ENCODE peak calls at places on chromosomes 4 and X, in seven cellular contexts. B is HCT116; G is lower lobe of right lung; N is CD4-positive, alpha-beta T cell; X is heart right ventricle; O is body of pancreas; P is neural progenitor cell. Q is an unnamed sample.
A peak's percentile ranks its signal among the peaks of the same experiment; 100 is the strongest.

GRCh38 chr4:44186850-44187246 is 261.8 kb downstream of the KCTD8 start:
- DNase-seq in B (no peak), G (no peak), N (no peak), X (no peak), O (no peak), P (no peak), Q (no peak)

GRCh38 chrX:98795636-98796035 is 1614.4 kb downstream of the PCDH19 start:
- DNase-seq in B (no peak), G (no peak), N (no peak), X (no peak), O (no peak), P (no peak), Q (no peak)

GRCh38 chrX:133649659-133650058 is 234.4 kb upstream of the GPC4 start:
- DNase-seq in B (no peak), G (no peak), N (no peak), X (no peak), O (no peak), P (peak; percentile 87), Q (no peak)

GRCh38 chr4:154189346-154189745 is 302.3 kb downstream of the DCHS2 start:
- DNase-seq in B (no peak), G (no peak), N (no peak), X (no peak), O (no peak), P (no peak), Q (no peak)

GRCh38 chrX:81957900-81958545 is 756.1 kb downstream of the SH3BGRL start:
- DNase-seq in B (no peak), G (no peak), N (no peak), X (no peak), O (no peak), P (peak; percentile 26), Q (no peak)

GRCh38 chr4:144340931-144341330 is 200.4 kb upstream of the GYPA start:
- DNase-seq in B (no peak), G (no peak), N (no peak), X (no peak), O (no peak), P (no peak), Q (no peak)

GRCh38 chrX:140507223-140507981 is 2.5 kb upstream of the SOX3 start:
- DNase-seq in B (no peak), G (no peak), N (no peak), X (no peak), O (no peak), P (peak; percentile 44), Q (no peak)

GRCh38 chr4:116070283-116070682 is 956.9 kb upstream of the NDST4 start:
- DNase-seq in B (no peak), G (no peak), N (no peak), X (no peak), O (no peak), P (no peak), Q (no peak)

GRCh38 chrX:12721042-12721441 is 70.2 kb upstream of the PRPS2 start:
- DNase-seq in B (no peak), G (no peak), N (no peak), X (no peak), O (no peak), P (peak; percentile 53), Q (no peak)

GRCh38 chr4:20615492-20616136 is 84.6 kb upstream of the PACRGL start:
- DNase-seq in B (peak; percentile 27), G (no peak), N (no peak), X (no peak), O (no peak), P (no peak), Q (no peak)

GRCh38 chr4:101515566-101515965 is 168.2 kb upstream of the PPP3CA start:
- DNase-seq in B (no peak), G (no peak), N (no peak), X (no peak), O (no peak), P (no peak), Q (no peak)

GRCh38 chr4:57190651-57191481 is 80.7 kb upstream of the IGFBP7 start:
- DNase-seq in B (peak; percentile 35), G (no peak), N (no peak), X (no peak), O (peak; percentile 27), P (peak; percentile 64), Q (peak; percentile 85)

GRCh38 chr4:2384245-2384644 is 34.2 kb downstream of the ZFYVE28 start:
- DNase-seq in B (no peak), G (no peak), N (no peak), X (no peak), O (no peak), P (peak; percentile 49), Q (no peak)

GRCh38 chrX:118603981-118604380 is 108.4 kb downstream of the DOCK11 start:
- DNase-seq in B (peak; percentile 46), G (no peak), N (peak; percentile 16), X (peak; percentile 33), O (peak; percentile 61), P (peak; percentile 64), Q (peak; percentile 35)

GRCh38 chr4:78863991-78864390 is 75.2 kb downstream of the PAQR3 start:
- DNase-seq in B (no peak), G (no peak), N (no peak), X (no peak), O (no peak), P (no peak), Q (no peak)

GRCh38 chrX:134949271-134949670 is 41.5 kb upstream of the SMIM10 start:
- DNase-seq in B (peak; percentile 62), G (no peak), N (no peak), X (no peak), O (no peak), P (no peak), Q (no peak)

GRCh38 chrX:29762006-29762405 is 453.4 kb upstream of the MAGEB2 start:
- DNase-seq in B (no peak), G (no peak), N (no peak), X (no peak), O (no peak), P (peak; percentile 6), Q (no peak)
- H3K27ac ChIP-seq in B (no peak overlapping the region), G (no peak overlapping the region), N (no peak overlapping the region), X (no peak overlapping the region), O (no peak overlapping the region), P (no peak overlapping the region), Q (no peak overlapping the region)

GRCh38 chrX:110449312-110449711 is 90.7 kb downstream of the RTL9 start:
- DNase-seq in B (no peak), G (no peak), N (no peak), X (no peak), O (no peak), P (no peak), Q (no peak)

GRCh38 chrX:110442631-110443030 is 84.0 kb downstream of the RTL9 start:
- DNase-seq in B (no peak), G (no peak), N (no peak), X (no peak), O (peak; percentile 65), P (peak; percentile 58), Q (peak; percentile 31)

GRCh38 chrX:110450050-110450449 is 91.4 kb downstream of the RTL9 start:
- DNase-seq in B (peak; percentile 29), G (peak; percentile 61), N (peak; percentile 13), X (peak; percentile 58), O (peak; percentile 90), P (peak; percentile 86), Q (peak; percentile 75)

GRCh38 chrX:110444996-110445395 is 86.3 kb downstream of the RTL9 start:
- DNase-seq in B (no peak), G (no peak), N (no peak), X (no peak), O (no peak), P (no peak), Q (no peak)

DNA sequence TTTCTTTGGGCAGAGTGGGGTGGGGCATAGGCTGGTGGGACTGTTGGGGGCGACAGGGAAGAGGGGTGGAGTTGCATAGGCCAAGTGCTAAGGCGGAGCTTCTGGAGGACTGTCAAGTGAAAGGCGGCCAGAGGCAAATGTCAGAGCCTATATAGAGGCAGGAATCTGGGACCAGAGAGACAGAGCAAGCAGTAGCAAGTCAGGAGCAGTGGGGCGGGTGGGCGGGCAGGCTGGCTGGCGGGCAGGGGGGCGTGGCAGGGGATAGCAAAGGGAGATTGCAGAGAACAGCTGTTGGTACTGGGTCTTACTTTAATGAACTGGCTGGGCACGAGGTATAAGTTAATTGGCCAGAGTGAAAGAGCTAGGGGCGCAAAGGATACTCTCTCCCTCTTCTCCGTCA is 89.8 kb downstream of the RTL9 start:
- DNase-seq in B (no peak), G (no peak), N (no peak), X (no peak), O (no peak), P (no peak), Q (no peak)
- H3K27me3 ChIP-seq in B (peaks cover 28% of the 10 kb centered on the region), G (no peaks in the 10 kb centered on the region), N (no peaks in the 10 kb centered on the region), X (no peaks in the 10 kb centered on the region), O (no peaks in the 10 kb centered on the region), P (no peaks in the 10 kb centered on the region), Q (peaks cover 87% of the 10 kb centered on the region)

GRCh38 chr4:185013715-185014114 is 4.6 kb upstream of the HELT start:
- DNase-seq in B (no peak), G (no peak), N (no peak), X (no peak), O (no peak), P (no peak), Q (no peak)

GRCh38 chr4:185016946-185017797 is 1.1 kb upstream of the HELT start:
- DNase-seq in B (no peak), G (no peak), N (no peak), X (no peak), O (no peak), P (peak; percentile 77), Q (no peak)

GRCh38 chr4:185016101-185016940 is 2.0 kb upstream of the HELT start:
- DNase-seq in B (no peak), G (no peak), N (no peak), X (no peak), O (no peak), P (peak; percentile 65), Q (no peak)

GRCh38 chr4:185017964-185018772 is at the start of gene HELT:
- DNase-seq in B (no peak), G (no peak), N (no peak), X (no peak), O (no peak), P (peak; percentile 61), Q (peak; percentile 74)

DNA sequence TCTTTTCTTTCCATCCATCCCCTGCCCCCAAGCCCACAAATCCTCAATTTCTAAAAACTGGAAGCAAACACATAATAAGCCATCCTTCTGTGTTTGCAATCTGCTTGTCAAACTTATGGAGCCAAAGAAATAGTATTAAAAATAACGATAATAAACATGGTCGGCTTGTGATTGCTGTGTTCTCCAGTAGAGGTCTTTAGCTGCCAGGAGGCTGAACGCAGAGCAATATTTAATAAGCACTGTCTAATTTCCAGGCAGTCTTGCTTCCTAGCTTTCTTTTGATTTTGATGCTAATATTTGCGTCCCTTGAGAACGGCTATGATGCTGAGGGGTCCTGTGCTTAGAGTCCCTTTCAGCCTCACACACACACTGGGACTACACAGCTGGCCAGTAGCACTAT is 3.2 kb upstream of the HELT start:
- DNase-seq in B (no peak), G (no peak), N (no peak), X (no peak), O (no peak), P (no peak), Q (no peak)
- TF ChIP-seq CTCF in B (no peak), G (no peak), N (no peak), X (no peak), O (no peak), P (no peak), Q (no peak)

DNA sequence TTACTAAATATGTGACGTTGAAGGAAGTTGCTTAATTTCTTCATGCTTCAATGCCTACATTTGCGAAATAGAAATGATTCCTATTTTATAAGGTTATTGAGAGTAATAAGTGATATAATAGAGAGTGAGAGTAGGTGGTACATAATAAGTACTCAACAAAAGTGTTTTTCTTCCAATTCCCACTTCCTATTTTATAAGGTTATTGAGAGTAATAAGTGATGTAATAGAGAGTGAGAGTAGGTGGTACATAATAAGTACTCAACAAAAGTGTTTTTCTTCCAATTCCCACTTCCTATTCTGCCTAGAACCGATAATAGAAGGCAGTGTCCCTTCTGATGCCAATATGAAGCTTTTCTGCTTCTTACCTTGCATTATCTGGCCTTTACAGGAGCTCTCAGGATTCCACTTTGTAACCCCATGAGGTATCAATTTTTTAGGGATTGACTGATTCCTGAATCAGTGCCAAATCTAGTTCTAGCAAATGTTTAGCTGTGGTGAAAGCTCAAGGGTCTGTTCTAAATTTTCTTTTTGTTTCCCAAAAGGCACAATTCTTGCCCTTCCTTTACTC is 31.4 kb downstream of the VSIG4 start:
- DNase-seq in B (no peak), G (no peak), N (no peak), X (no peak), O (no peak), P (no peak), Q (no peak)
- H3K27ac ChIP-seq in B (no peak overlapping the region), G (no peak overlapping the region), N (no peak overlapping the region), X (no peak overlapping the region), O (no peak overlapping the region), P (no peak overlapping the region), Q (no peak overlapping the region)